ENCODE peak calls at places on chromosomes 16 and 17, in ten cellular contexts. J is stimulated activated CD4-positive, alpha-beta T cell treated with anti-CD3 and anti-CD28 coated beads, TNF-alpha, amount 100 ng/mL, for 48 hours; V is colonic mucosa; A is kidney glomerular epithelial cell; G is activated CD4-positive, alpha-beta T cell treated with anti-CD3 and anti-CD28 coated beads for 36 hours; W is HEK293T; P is stimulated activated naive CD8-positive, alpha-beta T cell treated with anti-CD3 and anti-CD28 coated beads, Interleukin-15, Interleukin-2, amounts not matched to agents 100 U/mL and 50 U/mL, for 24 hours; T is globus pallidus; S is posterior cingulate gyrus; K is progenitor cell of endocrine pancreas. C is an unnamed sample.
A peak's percentile ranks its signal among the peaks of the same experiment; 100 is the strongest.

GRCh38 chr16:57639172-57639571 is 10.7 kb downstream of the ADGRG1 start:
- DNase-seq in J (no peak), V (no peak), A (no peak), G (peak; percentile 37), W (no peak), P (no peak), T (peak; percentile 89), S (peak; percentile 78), K (peak; percentile 66), C (no peak)

GRCh38 chr16:84617068-84617630 is 729 bp downstream of the COTL1 start:
- DNase-seq in J (no peak), V (no peak), A (no peak), G (peak; percentile 78), W (peak; percentile 43), P (peak; percentile 63), T (no peak), S (no peak), K (no peak), C (peak; percentile 93)

GRCh38 chr16:58325941-58326340 is 31.1 kb upstream of the PRSS54 start:
- DNase-seq in J (no peak), V (no peak), A (no peak), G (no peak), W (no peak), P (no peak), T (no peak), S (no peak), K (no peak), C (no peak)

GRCh38 chr16:54178491-54178976 is 108.1 kb downstream of the IRX3 start:
- DNase-seq in J (no peak), V (no peak), A (peak; percentile 21), G (no peak), W (no peak), P (no peak), T (no peak), S (no peak), K (no peak), C (no peak)

GRCh38 chr16:80674884-80675283 is 129.5 kb downstream of the CDYL2 start:
- DNase-seq in J (no peak), V (no peak), A (no peak), G (no peak), W (no peak), P (no peak), T (no peak), S (no peak), K (no peak), C (no peak)

GRCh38 chr17:78374189-78374588 is 4.3 kb upstream of the PGS1 start:
- DNase-seq in J (no peak), V (no peak), A (no peak), G (no peak), W (no peak), P (no peak), T (no peak), S (no peak), K (no peak), C (no peak)

GRCh38 chr17:75848523-75849303 is 4.5 kb upstream of the UNC13D start:
- DNase-seq in J (peak; percentile 84), V (peak; percentile 93), A (peak; percentile 28), G (peak; percentile 92), W (peak; percentile 64), P (peak; percentile 91), T (peak; percentile 76), S (peak; percentile 63), K (peak; percentile 56), C (peak; percentile 94)

GRCh38 chr17:47816947-47817346 is 4.6 kb downstream of the OSBPL7 start:
- DNase-seq in J (no peak), V (no peak), A (no peak), G (no peak), W (no peak), P (no peak), T (no peak), S (no peak), K (no peak), C (no peak)

GRCh38 chr17:57425903-57426574 is 169.7 kb downstream of the MSI2 start:
- DNase-seq in J (no peak), V (no peak), A (no peak), G (no peak), W (no peak), P (no peak), T (no peak), S (no peak), K (no peak), C (no peak)

GRCh38 chr16:55324491-55325447 is 766 bp downstream of the IRX6 start:
- DNase-seq in J (no peak), V (no peak), A (no peak), G (no peak), W (peak; percentile 26), P (no peak), T (no peak), S (no peak), K (no peak), C (no peak)

GRCh38 chr16:57500578-57501111 is 14.4 kb upstream of the DOK4 start:
- DNase-seq in J (no peak), V (no peak), A (no peak), G (no peak), W (no peak), P (no peak), T (no peak), S (no peak), K (no peak), C (no peak)

GRCh38 chr16:15928261-15929104 is 20.9 kb upstream of the ABCC1 start:
- DNase-seq in J (no peak), V (no peak), A (no peak), G (no peak), W (no peak), P (no peak), T (no peak), S (no peak), K (no peak), C (no peak)

GRCh38 chr17:32302860-32303649 is 37.4 kb downstream of the RHBDL3 start:
- DNase-seq in J (no peak), V (no peak), A (no peak), G (no peak), W (no peak), P (no peak), T (no peak), S (no peak), K (no peak), C (no peak)

GRCh38 chr17:17345294-17345597 is 42.1 kb downstream of the NT5M start:
- DNase-seq in J (no peak), V (no peak), A (no peak), G (no peak), W (no peak), P (no peak), T (no peak), S (peak; percentile 1), K (no peak), C (peak; percentile 24)

GRCh38 chr16:15879255-15879804 is 9.1 kb downstream of the CEP20 start:
- DNase-seq in J (no peak), V (no peak), A (peak; percentile 42), G (no peak), W (no peak), P (no peak), T (no peak), S (no peak), K (no peak), C (no peak)

GRCh38 chr16:81876273-81876900 is 97.3 kb downstream of the PLCG2 start:
- DNase-seq in J (no peak), V (no peak), A (no peak), G (no peak), W (no peak), P (no peak), T (no peak), S (no peak), K (no peak), C (no peak)

GRCh38 chr16:22018559-22018958 is 10.6 kb downstream of the MOSMO start:
- DNase-seq in J (no peak), V (no peak), A (no peak), G (no peak), W (no peak), P (no peak), T (no peak), S (no peak), K (no peak), C (no peak)

GRCh38 chr16:3401719-3402397 is 843 bp downstream of the ZNF174 start:
- DNase-seq in J (no peak), V (no peak), A (peak; percentile 15), G (peak; percentile 18), W (peak; percentile 40), P (no peak), T (no peak), S (no peak), K (no peak), C (peak; percentile 73)

GRCh38 chr17:1834378-1835149 is 4.8 kb downstream of the RPA1 start:
- DNase-seq in J (no peak), V (no peak), A (no peak), G (peak; percentile 68), W (no peak), P (peak; percentile 25), T (no peak), S (no peak), K (no peak), C (no peak)

GRCh38 chr17:36511216-36511615 is 23.5 kb downstream of the MYO19 start:
- DNase-seq in J (no peak), V (no peak), A (no peak), G (no peak), W (no peak), P (no peak), T (no peak), S (no peak), K (no peak), C (no peak)

GRCh38 chr16:31568577-31569359 is 41.1 kb downstream of the AHSP start:
- DNase-seq in J (no peak), V (peak; percentile 20), A (no peak), G (peak; percentile 25), W (no peak), P (peak; percentile 8), T (no peak), S (no peak), K (no peak), C (no peak)

GRCh38 chr17:78921437-78921971 is 3.7 kb downstream of the TIMP2 start:
- DNase-seq in J (no peak), V (no peak), A (no peak), G (no peak), W (no peak), P (no peak), T (peak; percentile 83), S (peak; percentile 57), K (no peak), C (no peak)

GRCh38 chr16:2804728-2805127 is 6.5 kb downstream of the PRSS41 start:
- DNase-seq in J (no peak), V (no peak), A (no peak), G (no peak), W (no peak), P (no peak), T (no peak), S (no peak), K (no peak), C (peak; percentile 52)

GRCh38 chr17:50075446-50076032 is 19.6 kb upstream of the PDK2 start:
- DNase-seq in J (no peak), V (no peak), A (no peak), G (no peak), W (no peak), P (no peak), T (no peak), S (no peak), K (no peak), C (no peak)

GRCh38 chr16:71479420-71479819 is 9.7 kb downstream of the ZNF19 start:
- DNase-seq in J (no peak), V (no peak), A (no peak), G (no peak), W (peak; percentile 58), P (no peak), T (peak; percentile 17), S (no peak), K (no peak), C (no peak)

GRCh38 chr16:23134274-23134673 is 15.0 kb downstream of the USP31 start:
- DNase-seq in J (no peak), V (peak; percentile 64), A (no peak), G (no peak), W (no peak), P (no peak), T (no peak), S (no peak), K (no peak), C (no peak)

GRCh38 chr16:82567203-82567602 is 59.6 kb upstream of the CDH13 start:
- DNase-seq in J (no peak), V (no peak), A (no peak), G (no peak), W (no peak), P (no peak), T (no peak), S (no peak), K (no peak), C (no peak)

GRCh38 chr17:29618272-29619065 is 4.2 kb downstream of the CORO6 start:
- DNase-seq in J (no peak), V (no peak), A (no peak), G (no peak), W (no peak), P (no peak), T (no peak), S (no peak), K (no peak), C (no peak)